ENCODE peak calls at places on chromosomes 4 and X, in ten cellular contexts. K is lower leg skin, Q is GM12864, Y is uterus, M is stomach, E is WTC11, X is pancreas, F is HFF-Myc, H is astrocyte of the cerebellum, C is heart left ventricle. J is an unnamed sample.
A peak's percentile ranks its signal among the peaks of the same experiment; 100 is the strongest.

GRCh38 chr4:17380347-17380746 is 131.5 kb downstream of the QDPR start:
- DNase-seq in K (no peak), Q (no peak), Y (no peak), M (no peak), E (no peak), X (no peak), F (no peak), H (no peak), C (no peak), J (no peak)

GRCh38 chr4:98529970-98530569 is 128.3 kb downstream of the TSPAN5 start:
- DNase-seq in K (no peak), Q (no peak), Y (no peak), M (no peak), E (no peak), X (no peak), F (no peak), H (no peak), C (no peak), J (no peak)

GRCh38 chrX:133958997-133959688 is 26.3 kb downstream of the GPC3 start:
- DNase-seq in K (no peak), Q (no peak), Y (no peak), M (no peak), E (no peak), X (no peak), F (no peak), H (no peak), C (no peak), J (no peak)

GRCh38 chrX:131778269-131779218 is 234.7 kb downstream of the OR13H1 start:
- DNase-seq in K (peak; percentile 90), Q (no peak), Y (peak; percentile 77), M (peak; percentile 77), E (no peak), X (no peak), F (no peak), H (peak; percentile 78), C (no peak), J (no peak)

GRCh38 chr4:102535398-102536082 is 34.4 kb downstream of the NFKB1 start:
- DNase-seq in K (no peak), Q (no peak), Y (no peak), M (no peak), E (no peak), X (no peak), F (no peak), H (peak; percentile 67), C (no peak), J (no peak)

GRCh38 chrX:15619053-15619772 is 18.5 kb upstream of the ACE2 start:
- DNase-seq in K (no peak), Q (no peak), Y (no peak), M (no peak), E (no peak), X (no peak), F (no peak), H (no peak), C (no peak), J (no peak)

GRCh38 chrX:154824638-154825037 is 9.8 kb downstream of the SMIM9 start:
- DNase-seq in K (no peak), Q (no peak), Y (no peak), M (no peak), E (no peak), X (no peak), F (no peak), H (no peak), C (no peak), J (no peak)

GRCh38 chr4:89307446-89308160 is at the start of gene GPRIN3:
- DNase-seq in K (peak; percentile 89), Q (no peak), Y (peak; percentile 16), M (peak; percentile 61), E (peak; percentile 73), X (peak; percentile 85), F (no peak), H (no peak), C (peak; percentile 84), J (peak; percentile 57)

GRCh38 chr4:8788174-8788573 is 83.5 kb downstream of the HMX1 start:
- DNase-seq in K (no peak), Q (no peak), Y (no peak), M (no peak), E (no peak), X (no peak), F (no peak), H (no peak), C (no peak), J (no peak)

GRCh38 chr4:8786166-8786565 is 85.5 kb downstream of the HMX1 start:
- DNase-seq in K (no peak), Q (no peak), Y (no peak), M (no peak), E (no peak), X (no peak), F (no peak), H (no peak), C (no peak), J (no peak)

GRCh38 chr4:8783736-8784135 is 87.9 kb downstream of the HMX1 start:
- DNase-seq in K (no peak), Q (no peak), Y (no peak), M (no peak), E (no peak), X (no peak), F (no peak), H (no peak), C (no peak), J (no peak)

GRCh38 chr4:8782135-8782534 is 89.5 kb downstream of the HMX1 start:
- DNase-seq in K (no peak), Q (no peak), Y (no peak), M (no peak), E (no peak), X (no peak), F (no peak), H (no peak), C (no peak), J (no peak)

GRCh38 chr4:8785656-8786142 is 85.9 kb downstream of the HMX1 start:
- DNase-seq in K (no peak), Q (no peak), Y (no peak), M (no peak), E (no peak), X (no peak), F (no peak), H (no peak), C (no peak), J (no peak)
- TF ChIP-seq CTCF in K (no peak), Q (no peak), Y (no peak), M (no peak), E (no peak), X (no peak), F (no peak), H (no peak), C (no peak), J (no peak)

GRCh38 chrX:63934160-63934559 is 149.1 kb upstream of the ARHGEF9 start:
- DNase-seq in K (no peak), Q (no peak), Y (no peak), M (no peak), E (no peak), X (no peak), F (no peak), H (no peak), C (no peak), J (no peak)

GRCh38 chrX:63930140-63930539 is 145.1 kb upstream of the ARHGEF9 start:
- DNase-seq in K (no peak), Q (no peak), Y (no peak), M (no peak), E (peak; percentile 13), X (no peak), F (no peak), H (no peak), C (no peak), J (peak; percentile 7)

GRCh38 chrX:63929608-63930007 is 144.6 kb upstream of the ARHGEF9 start:
- DNase-seq in K (no peak), Q (no peak), Y (no peak), M (no peak), E (no peak), X (no peak), F (no peak), H (no peak), C (no peak), J (no peak)

GRCh38 chrX:63932907-63933306 is 147.9 kb upstream of the ARHGEF9 start:
- DNase-seq in K (no peak), Q (no peak), Y (no peak), M (no peak), E (no peak), X (no peak), F (no peak), H (no peak), C (no peak), J (no peak)

GRCh38 chrX:63932006-63932405 is 147.0 kb upstream of the ARHGEF9 start:
- DNase-seq in K (no peak), Q (no peak), Y (no peak), M (no peak), E (no peak), X (no peak), F (no peak), H (no peak), C (no peak), J (no peak)
- TF ChIP-seq CTCF in K (no peak), Q (no peak), Y (no peak), M (no peak), E (no peak), X (no peak), F (no peak), H (no peak), C (no peak), J (no peak)

DNA sequence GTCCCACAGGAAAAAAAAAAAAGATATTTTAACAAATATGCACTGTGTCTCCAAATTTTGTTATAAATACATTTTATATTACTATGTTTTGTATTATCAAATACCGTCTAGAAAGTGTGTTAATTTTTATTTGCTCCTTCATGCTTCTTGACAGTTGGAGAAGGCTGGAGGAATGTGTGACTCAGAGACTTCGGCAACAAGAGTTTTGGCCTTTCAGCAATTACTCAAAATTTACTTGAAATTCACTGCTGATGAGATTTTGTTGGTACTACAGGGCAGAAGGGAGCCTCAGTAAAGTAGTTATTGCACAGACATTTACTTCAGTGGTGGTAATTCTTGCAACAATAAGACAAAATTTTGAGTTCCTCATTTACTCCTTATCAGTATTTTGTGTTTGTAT is 2164.0 kb downstream of the PCDH7 start:
- DNase-seq in K (no peak), Q (no peak), Y (no peak), M (no peak), E (no peak), X (no peak), F (no peak), H (no peak), C (no peak), J (no peak)
- TF ChIP-seq CTCF in K (no peak), Q (no peak), Y (no peak), M (no peak), E (no peak), X (no peak), F (no peak), H (no peak), C (no peak), J (no peak)

GRCh38 chr4:186666750-186667149 is 56.9 kb downstream of the FAT1 start:
- DNase-seq in K (no peak), Q (no peak), Y (no peak), M (no peak), E (no peak), X (no peak), F (no peak), H (no peak), C (no peak), J (no peak)

GRCh38 chr4:186666252-186666651 is 57.4 kb downstream of the FAT1 start:
- DNase-seq in K (no peak), Q (no peak), Y (no peak), M (no peak), E (no peak), X (no peak), F (no peak), H (no peak), C (no peak), J (no peak)

GRCh38 chr4:186669159-186669720 is 54.4 kb downstream of the FAT1 start:
- DNase-seq in K (no peak), Q (no peak), Y (no peak), M (no peak), E (peak; percentile 61), X (no peak), F (peak; percentile 52), H (peak; percentile 72), C (no peak), J (no peak)

DNA sequence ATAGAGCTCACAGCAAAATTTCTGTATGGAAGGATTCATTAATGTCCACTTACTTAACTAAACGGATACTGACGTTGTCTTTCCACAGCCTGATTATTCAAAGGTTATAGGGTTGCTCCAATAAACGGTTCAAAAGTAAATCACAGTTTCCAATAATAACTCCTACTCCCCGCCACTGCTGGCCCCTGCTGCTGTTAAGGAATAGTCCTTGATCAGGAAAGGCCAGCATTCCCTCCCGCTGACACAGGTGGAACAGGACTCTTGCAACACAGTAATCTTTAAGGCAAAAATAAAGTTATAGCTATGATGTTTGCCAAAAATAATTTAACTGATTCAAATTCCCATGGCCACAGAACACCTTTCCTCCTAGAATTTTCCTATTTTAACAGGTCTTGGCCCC is 53.9 kb downstream of the FAT1 start:
- DNase-seq in K (no peak), Q (no peak), Y (no peak), M (no peak), E (no peak), X (no peak), F (no peak), H (no peak), C (no peak), J (no peak)
- TF ChIP-seq CTCF in K (no peak), Q (no peak), Y (no peak), M (no peak), E (no peak), X (no peak), F (peak; percentile 0), H (no peak), C (no peak), J (no peak)